ENCODE peak calls at places on chromosomes 11 and 22, in four cellular contexts. G is A549, F is adrenal gland, L is body of pancreas. J is an unnamed sample. For H3K9me3, the result is how much of the 10 kb centered on the place peaks cover.

GRCh38 chr22:48453751-48454485 is 1373.8 kb downstream of the BRD1 start:
- DNase-seq in L (no peak), F (no peak), G (no peak), J (no peak)

GRCh38 chr11:16924826-16925494 is 89.3 kb downstream of the PLEKHA7 start:
- DNase-seq in F (peak), G (peak), L (peak), J (peak)

GRCh38 chr11:94325681-94326080 is 21.3 kb downstream of the IZUMO1R start:
- DNase-seq in G (peak), F (no peak), L (peak), J (no peak)

GRCh38 chr11:129854229-129854805 is 38.7 kb downstream of the TMEM45B start:
- DNase-seq in L (no peak), F (no peak), G (no peak), J (no peak)

GRCh38 chr11:88337342-88338222 is at the start of gene CTSC:
- DNase-seq in F (peak), L (peak), G (peak), J (peak)

GRCh38 chr11:50164050-50164449 is 131.4 kb downstream of the OR4C45 start:
- DNase-seq in L (no peak), G (no peak), F (no peak), J (no peak)

GRCh38 chr22:30186048-30186447 is 60.5 kb downstream of the LIF start:
- DNase-seq in F (no peak), G (no peak), L (no peak), J (no peak)

GRCh38 chr11:21142007-21142406 is 472.6 kb downstream of the NELL1 start:
- DNase-seq in L (no peak), G (peak), F (no peak), J (no peak)

GRCh38 chr11:12088047-12088481 is 22.3 kb upstream of the MICAL2 start:
- DNase-seq in G (peak), F (no peak), L (peak), J (peak)

GRCh38 chr11:115677190-115677589 is 173.0 kb upstream of the CADM1 start:
- DNase-seq in L (no peak), G (no peak), F (no peak), J (peak)

GRCh38 chr11:70669281-70669680 is 271.0 kb downstream of the CTTN start:
- DNase-seq in F (no peak), G (no peak), L (no peak), J (no peak)

GRCh38 chr11:126443120-126443519 is 87.6 kb downstream of the ST3GAL4 start:
- DNase-seq in F (no peak), G (no peak), L (no peak), J (no peak)

GRCh38 chr11:81548123-81548522 is 1185.5 kb downstream of the FAM181B start:
- DNase-seq in L (no peak), F (no peak), G (no peak), J (no peak)

GRCh38 chr11:5204787-5205186 is 4.3 kb upstream of the OR51V1 start:
- DNase-seq in F (no peak), G (peak), L (no peak), J (no peak)

GRCh38 chr11:17734986-17735822 is 623 bp downstream of the KCNC1 start:
- DNase-seq in L (peak), F (peak), G (peak), J (peak)

GRCh38 chr11:46826310-46827044 is 19.6 kb downstream of the CKAP5 start:
- DNase-seq in F (peak), L (peak), G (peak), J (peak)

GRCh38 chr22:37330200-37331033 is 48.1 kb downstream of the CYTH4 start:
- DNase-seq in G (peak), L (peak), F (peak), J (peak)
- TF ChIP-seq CTCF in G (peak), L (no peak), F (no peak), J (no peak)

DNA sequence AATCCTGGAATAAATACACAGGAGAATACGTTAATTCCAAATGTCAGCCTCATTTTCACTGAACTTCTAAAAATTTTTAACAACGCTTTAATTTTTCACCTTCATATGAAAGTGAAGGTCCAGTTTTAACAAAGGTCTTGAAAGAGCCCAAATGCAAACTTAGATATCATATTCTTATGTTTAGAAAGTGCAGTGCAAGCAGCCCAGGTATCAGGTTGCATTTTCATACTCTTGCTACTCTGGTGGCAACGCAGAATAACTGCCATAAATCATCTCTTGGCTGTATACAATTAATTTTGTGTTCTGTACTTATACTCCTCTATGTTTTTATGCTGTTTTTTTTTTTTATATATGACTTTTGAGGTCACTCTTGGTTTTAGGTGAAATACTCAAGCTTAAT is 496.7 kb upstream of the ARHGAP42 start:
- DNase-seq in L (no peak), F (no peak), G (no peak), J (no peak)
- H3K9me3 ChIP-seq in L (under half), F (under half), G (under half), J (under half)

GRCh38 chr22:38017272-38017920 is 33.0 kb upstream of the SOX10 start:
- DNase-seq in F (peak), L (peak), G (no peak), J (peak)
- TF ChIP-seq CTCF in F (no peak), L (no peak), G (no peak), J (no peak)

DNA sequence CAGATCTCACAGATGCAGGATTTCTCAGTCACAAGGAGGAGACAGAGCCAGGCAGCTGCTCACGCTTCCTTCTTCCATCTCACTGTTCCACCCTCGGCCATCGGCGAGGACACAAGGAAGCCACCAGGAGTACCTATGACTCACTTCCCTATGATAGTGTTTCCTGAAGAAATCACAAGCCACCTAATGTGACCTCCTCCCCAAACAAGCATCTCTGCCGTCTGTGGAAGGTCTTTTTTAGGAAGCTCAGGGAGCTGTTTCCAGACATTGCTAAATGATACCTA is 672.7 kb downstream of the TBC1D22A start:
- DNase-seq in L (no peak), G (no peak), F (no peak), J (no peak)
- H3K9me3 ChIP-seq in L (under half), G (under half), F (under half), J (under half)

GRCh38 chr22:25880524-25880923 is 138.5 kb downstream of the MYO18B start:
- DNase-seq in G (peak), F (no peak), L (no peak), J (no peak)
- TF ChIP-seq CTCF in G (no peak), F (no peak), L (no peak), J (no peak)